ENCODE peak calls at places on chromosomes 7 and 10, in eight cellular contexts. Y is stimulated activated CD8-positive, alpha-beta memory T cell treated with anti-CD3 and anti-CD28 coated beads, Interleukin-4, amount 100 ng/mL, for 1 hour; A is NCI-H1417; T is GM23248; O is Caki2; S is stimulated activated CD4-positive, alpha-beta T cell treated with anti-CD3 and anti-CD28 coated beads, Interleukin-15, amount 100 ng/mL, for 24 hours; Q is naive thymus-derived CD8-positive, alpha-beta T cell; K is activated T-helper 1 cell treated with anti-CD3 and anti-CD28 coated beads, Interleukin-2, amount 50 U/mL, for 16 hours. F is an unnamed sample.

GRCh38 chr10:73650537-73651331 is 5.1 kb downstream of the SYNPO2L start:
- DNase-seq in O (no peak), Q (no peak), Y (no peak), K (no peak), S (no peak), T (peak), A (peak), F (peak)

GRCh38 chr10:93576888-93577287 is 10.4 kb downstream of the FFAR4 start:
- DNase-seq in S (no peak), T (no peak), Q (no peak), Y (no peak), A (no peak), O (no peak), K (no peak), F (peak)

GRCh38 chr10:43265799-43266721 is 805 bp downstream of the RASGEF1A start:
- DNase-seq in Q (peak), A (no peak), K (peak), Y (peak), S (peak), O (peak), T (peak), F (no peak)

GRCh38 chr7:152126741-152127140 is 101.3 kb downstream of the GALNT11 start:
- DNase-seq in Q (no peak), O (no peak), S (no peak), K (no peak), T (no peak), Y (no peak), A (no peak), F (no peak)

GRCh38 chr10:98427011-98427515 is 12.1 kb upstream of the PYROXD2 start:
- DNase-seq in S (no peak), T (no peak), A (no peak), Q (no peak), Y (no peak), O (no peak), K (no peak), F (no peak)

GRCh38 chr7:102125127-102125561 is 161.5 kb upstream of the SH2B2 start:
- DNase-seq in Q (no peak), S (peak), Y (no peak), A (peak), O (peak), K (no peak), T (peak), F (peak)

GRCh38 chr7:73701357-73701995 is 18.0 kb downstream of the STX1A start:
- DNase-seq in Q (no peak), A (no peak), S (peak), Y (no peak), T (peak), K (no peak), O (no peak), F (peak)

GRCh38 chr10:103353281-103353680 is 2.3 kb upstream of the PCGF6 start:
- DNase-seq in O (peak), K (no peak), S (no peak), A (no peak), Q (no peak), T (peak), Y (no peak), F (no peak)

F was measured in bronchial epithelial cell.